ENCODE peak calls at places on chromosomes 7 and 10, in six cellular contexts. One of them, this sample, is unnamed.

GRCh38 chr10:126080303-126080825 is 184.0 kb downstream of the FANK1 start:
- ATAC-seq in K562: no peak
- ATAC-seq in A549: no peak
- ATAC-seq in upper lobe of left lung: no peak
- ATAC-seq in HepG2: no peak
- ATAC-seq in GM12878: no peak
- ATAC-seq in this sample: no peak

GRCh38 chr10:30747633-30748032 is 118.1 kb upstream of the LYZL2 start:
- ATAC-seq in K562: no peak
- ATAC-seq in A549: no peak
- ATAC-seq in upper lobe of left lung: no peak
- ATAC-seq in HepG2: no peak
- ATAC-seq in GM12878: peak; percentile 64
- ATAC-seq in this sample: no peak

GRCh38 chr7:82481499-82482097 is 38.0 kb upstream of the CACNA2D1 start:
- ATAC-seq in K562: no peak
- ATAC-seq in A549: peak; percentile 68
- ATAC-seq in upper lobe of left lung: no peak
- ATAC-seq in HepG2: no peak
- ATAC-seq in GM12878: peak; percentile 86
- ATAC-seq in this sample: no peak

GRCh38 chr10:122056431-122057094 is 67.6 kb downstream of the TACC2 start:
- ATAC-seq in K562: no peak
- ATAC-seq in A549: peak; percentile 43
- ATAC-seq in upper lobe of left lung: no peak
- ATAC-seq in HepG2: peak; percentile 42
- ATAC-seq in GM12878: no peak
- ATAC-seq in this sample: no peak

GRCh38 chr10:5466451-5466996 is 32.8 kb downstream of the CALML5 start:
- ATAC-seq in K562: peak; percentile 77
- ATAC-seq in A549: peak; percentile 53
- ATAC-seq in upper lobe of left lung: peak; percentile 83
- ATAC-seq in HepG2: peak; percentile 83
- ATAC-seq in GM12878: no peak
- ATAC-seq in this sample: peak; percentile 55

GRCh38 chr7:1459512-1459892 is 232 bp upstream of the MICALL2 start:
- ATAC-seq in K562: peak; percentile 84
- ATAC-seq in A549: peak; percentile 67
- ATAC-seq in upper lobe of left lung: peak; percentile 95
- ATAC-seq in HepG2: peak; percentile 70
- ATAC-seq in GM12878: peak; percentile 97
- ATAC-seq in this sample: peak; percentile 96

GRCh38 chr7:135317676-135318326 is 84.2 kb downstream of the STRA8 start:
- ATAC-seq in K562: peak; percentile 38
- ATAC-seq in A549: no peak
- ATAC-seq in upper lobe of left lung: peak; percentile 56
- ATAC-seq in HepG2: peak; percentile 94
- ATAC-seq in GM12878: no peak
- ATAC-seq in this sample: peak; percentile 48

GRCh38 chr7:22444181-22444966 is 55.6 kb downstream of the STEAP1B start:
- ATAC-seq in K562: peak; percentile 36
- ATAC-seq in A549: no peak
- ATAC-seq in upper lobe of left lung: no peak
- ATAC-seq in HepG2: peak; percentile 81
- ATAC-seq in GM12878: peak; percentile 34
- ATAC-seq in this sample: peak; percentile 22

GRCh38 chr7:3217166-3217565 is 83.9 kb upstream of the SDK1 start:
- ATAC-seq in K562: no peak
- ATAC-seq in A549: no peak
- ATAC-seq in upper lobe of left lung: no peak
- ATAC-seq in HepG2: no peak
- ATAC-seq in GM12878: no peak
- ATAC-seq in this sample: no peak

GRCh38 chr7:2399848-2400587 is 3.4 kb upstream of the CHST12 start:
- ATAC-seq in K562: peak; percentile 45
- ATAC-seq in A549: peak; percentile 7
- ATAC-seq in upper lobe of left lung: peak; percentile 20
- ATAC-seq in HepG2: peak; percentile 17
- ATAC-seq in GM12878: peak; percentile 52
- ATAC-seq in this sample: peak; percentile 26

GRCh38 chr10:26475448-26475847 is 37.3 kb downstream of the APBB1IP start:
- ATAC-seq in K562: no peak
- ATAC-seq in A549: no peak
- ATAC-seq in upper lobe of left lung: no peak
- ATAC-seq in HepG2: no peak
- ATAC-seq in GM12878: no peak
- ATAC-seq in this sample: no peak

GRCh38 chr7:95608344-95609173 is 12.2 kb upstream of the PDK4 start:
- ATAC-seq in K562: peak; percentile 98
- ATAC-seq in A549: peak; percentile 96
- ATAC-seq in upper lobe of left lung: peak; percentile 98
- ATAC-seq in HepG2: peak; percentile 100
- ATAC-seq in GM12878: peak; percentile 94
- ATAC-seq in this sample: peak; percentile 97

GRCh38 chr7:107085180-107085579 is 40.7 kb downstream of the PRKAR2B start:
- ATAC-seq in K562: no peak
- ATAC-seq in A549: no peak
- ATAC-seq in upper lobe of left lung: no peak
- ATAC-seq in HepG2: no peak
- ATAC-seq in GM12878: no peak
- ATAC-seq in this sample: no peak

GRCh38 chr7:130985361-130985760 is 251.4 kb upstream of the KLF14 start:
- ATAC-seq in K562: no peak
- ATAC-seq in A549: no peak
- ATAC-seq in upper lobe of left lung: no peak
- ATAC-seq in HepG2: no peak
- ATAC-seq in GM12878: no peak
- ATAC-seq in this sample: no peak

GRCh38 chr10:112821042-112821441 is 129.0 kb upstream of the TCF7L2 start:
- ATAC-seq in K562: no peak
- ATAC-seq in A549: no peak
- ATAC-seq in upper lobe of left lung: no peak
- ATAC-seq in HepG2: no peak
- ATAC-seq in GM12878: no peak
- ATAC-seq in this sample: no peak

GRCh38 chr7:71220210-71220695 is 88.3 kb downstream of the GALNT17 start:
- ATAC-seq in K562: peak; percentile 57
- ATAC-seq in A549: no peak
- ATAC-seq in upper lobe of left lung: peak; percentile 49
- ATAC-seq in HepG2: no peak
- ATAC-seq in GM12878: no peak
- ATAC-seq in this sample: peak; percentile 85
- TF ChIP-seq EP300 in K562: no peak
- TF ChIP-seq EP300 in A549: no peak
- TF ChIP-seq EP300 in upper lobe of left lung: peak; percentile 77
- TF ChIP-seq EP300 in HepG2: no peak
- TF ChIP-seq EP300 in GM12878: no peak
- TF ChIP-seq EP300 in this sample: peak; percentile 45

GRCh38 chr7:124480821-124481290 is 284.7 kb downstream of the GPR37 start:
- ATAC-seq in K562: no peak
- ATAC-seq in A549: no peak
- ATAC-seq in upper lobe of left lung: no peak
- ATAC-seq in HepG2: no peak
- ATAC-seq in GM12878: no peak
- ATAC-seq in this sample: no peak

GRCh38 chr7:124482229-124482628 is 283.4 kb downstream of the GPR37 start:
- ATAC-seq in K562: no peak
- ATAC-seq in A549: no peak
- ATAC-seq in upper lobe of left lung: no peak
- ATAC-seq in HepG2: no peak
- ATAC-seq in GM12878: no peak
- ATAC-seq in this sample: no peak

GRCh38 chr7:124480074-124480820 is 285.3 kb downstream of the GPR37 start:
- ATAC-seq in K562: no peak
- ATAC-seq in A549: no peak
- ATAC-seq in upper lobe of left lung: no peak
- ATAC-seq in HepG2: no peak
- ATAC-seq in GM12878: no peak
- ATAC-seq in this sample: no peak
- H3K4me3 ChIP-seq in K562: no peak overlapping the region
- H3K4me3 ChIP-seq in A549: no peak overlapping the region
- H3K4me3 ChIP-seq in upper lobe of left lung: no peak overlapping the region
- H3K4me3 ChIP-seq in HepG2: no peak overlapping the region
- H3K4me3 ChIP-seq in GM12878: no peak overlapping the region
- H3K4me3 ChIP-seq in this sample: no peak overlapping the region

DNA sequence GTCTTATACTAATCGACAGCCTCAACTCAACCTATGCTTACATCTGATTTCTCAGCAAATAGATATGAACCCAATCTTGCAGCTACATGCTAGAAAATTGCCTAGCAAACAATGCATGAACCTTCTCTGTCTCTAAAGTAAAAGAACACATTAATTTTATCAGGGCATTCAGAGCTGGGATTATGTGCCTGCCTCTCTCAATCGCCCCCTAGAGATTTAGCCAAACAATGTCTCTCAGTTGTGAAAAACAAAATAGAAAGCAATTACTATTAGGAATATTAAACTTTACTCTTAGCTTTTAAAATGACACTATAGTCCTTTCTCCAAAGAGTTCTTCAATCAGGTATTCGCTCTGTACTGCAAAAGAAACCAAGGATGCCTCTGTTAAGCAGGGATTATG is 737.1 kb downstream of the PARD3 start:
- ATAC-seq in K562: no peak
- ATAC-seq in A549: no peak
- ATAC-seq in upper lobe of left lung: no peak
- ATAC-seq in HepG2: no peak
- ATAC-seq in GM12878: no peak
- ATAC-seq in this sample: no peak
- TF ChIP-seq CTCF in K562: no peak
- TF ChIP-seq CTCF in A549: no peak
- TF ChIP-seq CTCF in upper lobe of left lung: no peak
- TF ChIP-seq CTCF in HepG2: no peak
- TF ChIP-seq CTCF in GM12878: no peak
- TF ChIP-seq CTCF in this sample: no peak

DNA sequence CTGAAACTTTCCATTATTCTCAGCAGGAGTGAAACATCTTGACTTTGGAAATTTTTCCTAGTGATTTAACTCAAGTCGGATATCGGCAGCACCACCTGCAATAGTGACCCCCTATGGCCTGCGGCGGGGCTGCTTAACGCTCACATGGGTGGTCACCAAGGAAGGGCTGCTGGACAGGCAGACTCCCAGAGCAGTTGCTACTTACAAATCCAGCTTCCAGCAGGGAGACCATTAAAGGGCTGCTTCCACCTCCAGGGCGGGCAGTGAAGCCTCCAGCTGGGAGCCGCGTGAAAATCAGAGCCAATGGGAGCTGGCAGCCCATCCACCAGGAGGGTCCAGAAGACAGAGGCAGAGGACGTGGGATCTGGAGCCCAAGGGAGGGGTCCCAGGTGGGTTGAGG is 122.5 kb downstream of the MGMT start:
- ATAC-seq in K562: no peak
- ATAC-seq in A549: no peak
- ATAC-seq in upper lobe of left lung: no peak
- ATAC-seq in HepG2: no peak
- ATAC-seq in GM12878: no peak
- ATAC-seq in this sample: no peak
- TF ChIP-seq EP300 in K562: no peak
- TF ChIP-seq EP300 in A549: no peak
- TF ChIP-seq EP300 in upper lobe of left lung: no peak
- TF ChIP-seq EP300 in HepG2: no peak
- TF ChIP-seq EP300 in GM12878: no peak
- TF ChIP-seq EP300 in this sample: no peak

GRCh38 chr10:110842305-110842952 is 29.3 kb upstream of the PDCD4 start:
- ATAC-seq in K562: no peak
- ATAC-seq in A549: no peak
- ATAC-seq in upper lobe of left lung: no peak
- ATAC-seq in HepG2: no peak
- ATAC-seq in GM12878: peak; percentile 31
- ATAC-seq in this sample: no peak

GRCh38 chr10:110843796-110844616 is 27.7 kb upstream of the PDCD4 start:
- ATAC-seq in K562: no peak
- ATAC-seq in A549: no peak
- ATAC-seq in upper lobe of left lung: no peak
- ATAC-seq in HepG2: peak; percentile 20
- ATAC-seq in GM12878: no peak
- ATAC-seq in this sample: no peak

GRCh38 chr10:110844617-110844881 is 27.2 kb upstream of the PDCD4 start:
- ATAC-seq in K562: no peak
- ATAC-seq in A549: no peak
- ATAC-seq in upper lobe of left lung: no peak
- ATAC-seq in HepG2: no peak
- ATAC-seq in GM12878: no peak
- ATAC-seq in this sample: no peak

GRCh38 chr10:110841767-110842267 is 29.9 kb upstream of the PDCD4 start:
- ATAC-seq in K562: no peak
- ATAC-seq in A549: no peak
- ATAC-seq in upper lobe of left lung: no peak
- ATAC-seq in HepG2: no peak
- ATAC-seq in GM12878: peak; percentile 78
- ATAC-seq in this sample: no peak

DNA sequence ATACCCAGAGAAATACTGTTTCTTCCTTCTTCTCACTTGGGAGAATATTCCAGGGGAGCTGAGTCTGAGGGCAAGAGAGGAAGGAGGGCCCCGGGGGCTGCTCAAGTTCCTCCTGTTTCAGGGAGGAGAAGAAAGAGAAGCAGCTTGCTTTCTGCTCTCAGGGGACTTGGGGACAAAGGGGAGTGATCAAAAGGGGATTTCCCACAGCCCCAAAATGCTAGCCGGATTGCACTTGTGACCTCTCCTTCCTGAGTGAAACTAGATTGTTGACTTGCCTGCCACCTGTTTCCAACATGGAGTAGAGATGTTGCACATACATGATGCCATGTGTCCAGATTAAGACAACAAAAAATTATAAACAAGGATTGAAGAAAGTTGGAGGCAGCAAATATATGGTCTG is 28.7 kb upstream of the PDCD4 start:
- ATAC-seq in K562: no peak
- ATAC-seq in A549: no peak
- ATAC-seq in upper lobe of left lung: peak; percentile 36
- ATAC-seq in HepG2: no peak
- ATAC-seq in GM12878: peak; percentile 74
- ATAC-seq in this sample: no peak
- H3K4me3 ChIP-seq in K562: no peak overlapping the region
- H3K4me3 ChIP-seq in A549: no peak overlapping the region
- H3K4me3 ChIP-seq in upper lobe of left lung: no peak overlapping the region
- H3K4me3 ChIP-seq in HepG2: no peak overlapping the region
- H3K4me3 ChIP-seq in GM12878: peak overlapping the region; percentile 68
- H3K4me3 ChIP-seq in this sample: no peak overlapping the region

GRCh38 chr10:92757720-92758119 is 68.0 kb downstream of the HHEX start:
- ATAC-seq in K562: peak; percentile 54
- ATAC-seq in A549: peak; percentile 37
- ATAC-seq in upper lobe of left lung: no peak
- ATAC-seq in HepG2: peak; percentile 27
- ATAC-seq in GM12878: no peak
- ATAC-seq in this sample: no peak

GRCh38 chr10:92756233-92757065 is 66.7 kb downstream of the HHEX start:
- ATAC-seq in K562: peak; percentile 80
- ATAC-seq in A549: no peak
- ATAC-seq in upper lobe of left lung: peak; percentile 30
- ATAC-seq in HepG2: peak; percentile 75
- ATAC-seq in GM12878: peak; percentile 92
- ATAC-seq in this sample: no peak

GRCh38 chr10:92755725-92756124 is 66.0 kb downstream of the HHEX start:
- ATAC-seq in K562: no peak
- ATAC-seq in A549: no peak
- ATAC-seq in upper lobe of left lung: no peak
- ATAC-seq in HepG2: no peak
- ATAC-seq in GM12878: no peak
- ATAC-seq in this sample: no peak

GRCh38 chr10:92758594-92758993 is 68.8 kb downstream of the HHEX start:
- ATAC-seq in K562: no peak
- ATAC-seq in A549: no peak
- ATAC-seq in upper lobe of left lung: no peak
- ATAC-seq in HepG2: no peak
- ATAC-seq in GM12878: no peak
- ATAC-seq in this sample: no peak

GRCh38 chr10:92757066-92757716 is 67.4 kb downstream of the HHEX start:
- ATAC-seq in K562: peak; percentile 81
- ATAC-seq in A549: peak; percentile 83
- ATAC-seq in upper lobe of left lung: peak; percentile 92
- ATAC-seq in HepG2: peak; percentile 87
- ATAC-seq in GM12878: peak; percentile 84
- ATAC-seq in this sample: peak; percentile 97
- TF ChIP-seq CTCF in K562: peak; percentile 50
- TF ChIP-seq CTCF in A549: no peak
- TF ChIP-seq CTCF in upper lobe of left lung: peak; percentile 10
- TF ChIP-seq CTCF in HepG2: peak; percentile 51
- TF ChIP-seq CTCF in GM12878: peak; percentile 46
- TF ChIP-seq CTCF in this sample: no peak